ENCODE peak calls at places on chromosomes 6 and 20, in six cellular contexts. D, A, T, F, W and L are unnamed samples.
A peak's percentile ranks its signal among the peaks of the same experiment; 100 is the strongest.

GRCh38 chr6:89360415-89360999 is 8.0 kb upstream of the UBE2J1 start:
- DNase-seq in D (no peak), A (no peak), T (no peak), F (no peak), W (no peak), L (no peak)

GRCh38 chr6:29593199-29593598 is 8.3 kb downstream of the OR2H2 start:
- DNase-seq in D (no peak), A (no peak), T (no peak), F (no peak), W (no peak), L (no peak)

GRCh38 chr20:49713779-49714712 is at the start of gene B4GALT5:
- DNase-seq in D (peak; percentile 82), A (peak; percentile 24), T (peak; percentile 54), F (peak; percentile 72), W (peak; percentile 58), L (peak; percentile 70)

GRCh38 chr20:39190666-39191570 is 228.8 kb downstream of the DHX35 start:
- DNase-seq in D (no peak), A (no peak), T (no peak), F (no peak), W (no peak), L (no peak)

GRCh38 chr20:63940472-63941266 is 15.5 kb downstream of the UCKL1 start:
- DNase-seq in D (no peak), A (no peak), T (no peak), F (no peak), W (no peak), L (no peak)

GRCh38 chr6:113128020-113128419 is 729.1 kb upstream of the MARCKS start:
- DNase-seq in D (no peak), A (no peak), T (no peak), F (no peak), W (no peak), L (no peak)

GRCh38 chr6:121526282-121526681 is 90.8 kb downstream of the GJA1 start:
- DNase-seq in D (no peak), A (no peak), T (no peak), F (no peak), W (no peak), L (no peak)

GRCh38 chr20:58932170-58932569 is 48.9 kb upstream of the NELFCD start:
- DNase-seq in D (no peak), A (no peak), T (no peak), F (no peak), W (no peak), L (no peak)

GRCh38 chr6:33199687-33200233 is 705 bp downstream of the RXRB start:
- DNase-seq in D (peak; percentile 81), A (no peak), T (peak; percentile 68), F (no peak), W (peak; percentile 78), L (peak; percentile 72)

GRCh38 chr6:37077459-37078296 is 72.2 kb downstream of the FGD2 start:
- DNase-seq in D (peak; percentile 78), A (no peak), T (no peak), F (peak; percentile 23), W (no peak), L (no peak)

GRCh38 chr6:5175195-5175594 is 85.6 kb downstream of the LYRM4 start:
- DNase-seq in D (no peak), A (no peak), T (no peak), F (no peak), W (no peak), L (no peak)

GRCh38 chr6:51541847-51542246 is 545.6 kb downstream of the PKHD1 start:
- DNase-seq in D (no peak), A (no peak), T (no peak), F (no peak), W (no peak), L (no peak)

GRCh38 chr20:61737346-61737745 is 328.3 kb downstream of the TAF4 start:
- DNase-seq in D (peak; percentile 10), A (no peak), T (no peak), F (no peak), W (no peak), L (no peak)

GRCh38 chr6:104940238-104940880 is 16.5 kb upstream of the LIN28B start:
- DNase-seq in D (no peak), A (no peak), T (no peak), F (no peak), W (no peak), L (no peak)

GRCh38 chr20:54132612-54133433 is 41.0 kb downstream of the CYP24A1 start:
- DNase-seq in D (no peak), A (no peak), T (no peak), F (no peak), W (no peak), L (no peak)

GRCh38 chr6:11727995-11728961 is 50.3 kb downstream of the ADTRP start:
- DNase-seq in D (no peak), A (no peak), T (no peak), F (no peak), W (no peak), L (no peak)

GRCh38 chr20:5843054-5843731 is 93.0 kb downstream of the SHLD1 start:
- DNase-seq in D (no peak), A (no peak), T (no peak), F (no peak), W (no peak), L (no peak)

GRCh38 chr20:1330075-1330830 is 1.3 kb upstream of the SDCBP2 start:
- DNase-seq in D (peak; percentile 74), A (no peak), T (no peak), F (peak; percentile 86), W (no peak), L (peak; percentile 23)